ENCODE peak calls at places on chromosomes 7 and 10, in four cellular contexts. U, Y, T and O are unnamed samples.

GRCh38 chr7:141652691-141653090 is 49.3 kb downstream of the DENND11 start:
- DNase-seq in U (no peak), Y (no peak), T (no peak), O (no peak)

GRCh38 chr10:79139124-79139835 is 70.5 kb downstream of the ZMIZ1 start:
- DNase-seq in U (peak), Y (peak), T (no peak), O (peak)

GRCh38 chr7:7554647-7555575 is 11.8 kb upstream of the MIOS start:
- DNase-seq in U (no peak), Y (no peak), T (no peak), O (no peak)

GRCh38 chr10:110368002-110368401 is 63.3 kb upstream of the SMNDC1 start:
- DNase-seq in U (peak), Y (peak), T (no peak), O (peak)

GRCh38 chr10:72015868-72016267 is 51.7 kb downstream of the CHST3 start:
- DNase-seq in U (no peak), Y (no peak), T (no peak), O (no peak)

GRCh38 chr10:114058297-114058696 is 14.6 kb downstream of the ADRB1 start:
- DNase-seq in U (no peak), Y (no peak), T (no peak), O (no peak)

GRCh38 chr7:140003913-140004382 is 58.8 kb downstream of the PARP12 start:
- DNase-seq in U (peak), Y (peak), T (peak), O (peak)

GRCh38 chr10:93124580-93125318 is 51.1 kb downstream of the CYP26A1 start:
- DNase-seq in U (no peak), Y (no peak), T (peak), O (no peak)

GRCh38 chr7:75905785-75906604 is 9.0 kb upstream of the POR start:
- DNase-seq in U (peak), Y (no peak), T (no peak), O (no peak)

GRCh38 chr10:63497321-63497720 is 23.9 kb upstream of the REEP3 start:
- DNase-seq in U (no peak), Y (no peak), T (no peak), O (no peak)

GRCh38 chr7:15495170-15495569 is 66.6 kb downstream of the AGMO start:
- DNase-seq in U (no peak), Y (no peak), T (no peak), O (peak)

GRCh38 chr7:87984088-87984487 is 50.0 kb downstream of the ADAM22 start:
- DNase-seq in U (no peak), Y (no peak), T (no peak), O (no peak)

GRCh38 chr7:9201928-9202327 is 768.5 kb downstream of the NXPH1 start:
- DNase-seq in U (no peak), Y (no peak), T (no peak), O (no peak)

GRCh38 chr7:55539380-55539779 is 32.9 kb downstream of the VOPP1 start:
- DNase-seq in U (peak), Y (no peak), T (no peak), O (no peak)

DNA sequence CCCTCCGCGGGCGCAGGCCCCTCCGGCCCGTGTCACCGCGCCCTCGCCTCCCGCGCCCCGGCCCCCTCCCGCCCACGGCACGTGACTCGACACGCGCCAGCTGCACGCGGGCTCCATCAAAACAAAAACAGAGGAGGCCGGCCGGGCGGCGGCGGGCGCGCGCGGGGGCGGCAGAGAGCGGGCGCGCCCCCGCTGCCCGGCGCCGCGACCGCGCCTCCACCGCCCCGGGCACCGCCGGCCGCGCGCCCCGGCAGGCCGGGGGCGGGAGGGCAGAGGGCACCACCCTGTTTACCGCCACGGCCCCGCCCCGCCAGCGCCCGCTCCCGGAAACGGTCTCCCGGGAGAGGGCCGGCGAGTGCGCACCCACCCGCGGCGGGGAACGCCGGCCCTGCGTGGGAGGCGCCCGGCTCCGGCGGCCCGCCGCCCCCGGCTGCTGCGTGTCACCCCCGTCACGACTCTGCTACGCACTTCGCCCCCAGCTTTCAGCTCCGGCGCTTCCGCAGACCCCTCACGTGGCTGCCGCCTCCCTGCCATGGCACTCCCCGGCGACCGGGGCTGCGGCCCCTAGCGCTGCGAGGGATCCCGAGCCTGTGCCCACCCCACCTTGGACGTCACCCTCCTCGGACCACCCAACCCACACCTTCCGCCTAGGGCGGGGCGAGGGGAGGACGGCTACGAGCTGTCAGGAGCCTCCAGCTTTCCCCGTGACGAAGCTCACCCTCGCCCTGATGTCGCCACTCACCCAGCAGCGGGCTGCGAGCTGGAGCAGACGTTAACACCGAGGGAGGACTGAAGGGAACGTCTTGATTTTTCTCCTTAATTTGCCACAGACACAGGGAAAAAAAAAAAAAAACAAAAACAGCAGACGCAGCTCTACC is 221.6 kb upstream of the MKLN1 start:
- DNase-seq in U (peak), Y (peak), T (no peak), O (peak)
- TF ChIP-seq POLR2A in U (peak), Y (peak), T (peak), O (no peak)

GRCh38 chr7:29332027-29332806 is 137.6 kb downstream of the CHN2 start:
- DNase-seq in U (no peak), Y (no peak), T (no peak), O (no peak)
- TF ChIP-seq FOS in U (no peak), Y (no peak), T (no peak), O (no peak)

DNA sequence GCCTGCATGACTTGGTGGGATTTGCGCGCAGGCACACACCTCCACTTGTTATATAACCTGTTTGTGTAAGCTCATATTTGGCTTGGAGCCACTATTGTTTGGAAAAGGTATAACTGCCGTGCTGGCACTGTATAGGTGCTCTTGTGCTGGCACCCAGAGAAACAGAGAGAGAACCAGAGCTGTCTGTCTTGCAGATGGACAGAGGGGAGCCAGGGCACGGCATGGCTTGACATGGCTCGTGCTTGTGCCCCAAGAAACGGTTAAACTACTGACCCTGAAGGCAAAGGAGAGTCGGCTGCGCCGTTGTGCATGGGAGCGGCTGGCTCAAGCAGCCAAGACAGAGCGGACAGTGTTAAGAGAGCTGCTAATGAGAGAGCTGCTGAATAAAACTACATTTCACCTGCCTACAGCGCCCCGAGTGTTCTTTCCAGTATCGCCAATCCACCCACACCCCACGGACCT is 23.2 kb downstream of the RAPGEF5 start:
- DNase-seq in U (no peak), Y (no peak), T (no peak), O (no peak)
- TF ChIP-seq POLR2A in U (no peak), Y (no peak), T (no peak), O (no peak)

DNA sequence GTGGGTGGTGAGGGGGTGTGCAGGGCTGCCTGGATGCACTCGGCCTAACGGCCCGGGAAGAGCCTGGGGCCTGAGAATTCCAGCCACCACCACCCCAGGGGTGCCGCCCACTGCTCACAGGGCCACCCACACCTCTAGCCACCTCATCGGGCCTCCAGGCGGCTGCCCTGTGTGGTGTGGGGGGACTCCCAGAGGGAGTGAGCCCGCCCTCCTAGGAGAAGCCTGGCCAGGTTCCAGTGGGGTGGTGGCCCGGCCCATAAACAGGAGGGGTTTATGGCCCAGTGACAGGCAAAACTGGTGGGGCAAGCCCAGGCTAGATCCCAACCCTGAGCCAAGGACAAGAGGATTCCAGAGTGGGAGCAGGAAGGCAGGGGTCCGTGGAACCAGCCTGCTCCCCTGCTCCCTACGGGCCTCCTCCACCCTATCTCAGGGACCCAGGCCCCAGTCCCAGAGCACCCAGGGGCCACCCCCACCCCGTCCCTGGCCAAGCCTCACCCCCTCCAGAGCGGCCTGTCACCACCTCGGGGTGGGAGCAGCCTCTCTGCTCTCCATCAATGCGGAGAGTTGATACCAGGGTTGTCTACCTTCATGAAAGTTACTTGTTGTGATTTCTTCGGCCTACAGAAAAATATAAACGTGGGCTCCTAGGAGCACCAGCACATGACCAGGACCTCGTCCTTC is 20.2 kb upstream of the PDGFA start:
- DNase-seq in U (peak), Y (peak), T (no peak), O (no peak)
- TF ChIP-seq FOS in U (no peak), Y (no peak), T (no peak), O (no peak)

GRCh38 chr10:95656291-95657164 is at the start of gene ALDH18A1:
- DNase-seq in U (peak), Y (peak), T (peak), O (peak)

GRCh38 chr10:95657250-95657649 is 739 bp upstream of the ALDH18A1 start:
- DNase-seq in U (no peak), Y (no peak), T (no peak), O (no peak)

GRCh38 chr10:95651346-95652115 is 5.0 kb downstream of the ALDH18A1 start:
- DNase-seq in U (peak), Y (no peak), T (no peak), O (no peak)

GRCh38 chr10:95653895-95654294 is 2.6 kb downstream of the ALDH18A1 start:
- DNase-seq in U (no peak), Y (no peak), T (no peak), O (no peak)

GRCh38 chr10:95655571-95656290 is 780 bp downstream of the ALDH18A1 start:
- DNase-seq in U (peak), Y (peak), T (peak), O (peak)
- TF ChIP-seq POLR2A in U (peak), Y (no peak), T (no peak), O (no peak)

DNA sequence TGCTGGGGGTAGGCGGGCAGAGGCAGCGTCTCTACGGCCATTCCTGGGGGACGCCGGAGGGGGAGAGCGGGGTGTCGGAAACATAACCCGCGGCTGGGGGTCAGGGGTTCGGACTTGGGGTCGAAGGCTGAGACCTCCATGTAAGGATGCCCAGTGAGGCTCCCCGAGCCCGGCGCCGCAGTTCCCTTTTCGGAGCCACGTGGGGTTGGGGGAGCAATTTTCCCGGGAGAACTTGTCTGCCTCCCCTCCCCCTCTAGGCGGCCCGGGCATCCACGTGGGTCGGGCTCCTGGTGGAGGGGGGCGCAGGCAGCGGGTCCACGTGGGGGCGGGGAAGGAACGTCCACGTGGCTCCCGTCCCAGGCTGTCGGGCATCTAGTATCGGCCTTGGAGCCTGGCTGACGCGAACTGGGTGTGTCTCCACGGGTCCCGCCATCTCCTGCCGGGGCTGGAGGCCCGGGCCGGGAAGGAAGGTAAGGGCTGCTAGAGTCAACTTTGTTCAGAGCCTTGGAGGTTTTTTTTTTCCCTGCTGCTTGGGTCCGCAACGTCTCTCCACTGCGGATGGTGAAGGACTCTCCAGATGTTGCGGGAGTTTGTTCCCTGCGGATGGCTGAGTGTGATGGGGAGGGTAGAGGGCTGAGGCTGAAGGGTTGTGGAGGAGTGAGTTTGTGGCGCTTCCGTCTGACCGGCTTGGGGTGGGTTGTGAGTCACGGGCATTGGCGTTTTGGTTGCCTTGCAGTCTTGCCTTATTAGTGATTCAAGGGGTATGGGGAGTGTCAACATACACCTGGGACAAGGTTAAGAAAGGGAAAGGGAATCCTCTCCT is 744 bp downstream of the PPRC1 start:
- DNase-seq in U (peak), Y (peak), T (no peak), O (peak)
- TF ChIP-seq FOS in U (peak), Y (no peak), T (no peak), O (no peak)

GRCh38 chr10:123847686-123848432 is 43.7 kb downstream of the CPXM2 start:
- DNase-seq in U (no peak), Y (no peak), T (no peak), O (no peak)
- TF ChIP-seq POLR2A in U (no peak), Y (no peak), T (no peak), O (no peak)

GRCh38 chr10:85642082-85642420 is 724.5 kb downstream of the GRID1 start:
- DNase-seq in U (no peak), Y (no peak), T (no peak), O (peak)
- TF ChIP-seq FOS in U (no peak), Y (no peak), T (no peak), O (no peak)

GRCh38 chr10:22340362-22341189 is 4.7 kb upstream of the SPAG6 start:
- DNase-seq in U (peak), Y (peak), T (peak), O (peak)
- TF ChIP-seq POLR2A in U (peak), Y (peak), T (no peak), O (peak)